ENCODE peak calls at places on chromosomes 2 and 18, in ten cellular contexts. S is tibial nerve, V is cardiac fibroblast, W is heart left ventricle, F is AG10803, U is WTC11, P is mucosa of descending colon, K is fibroblast of the aortic adventitia, L is fibroblast of mammary gland, Q is cardiac muscle cell. R is an unnamed sample.

GRCh38 chr2:201151127-201152074 is 31.5 kb upstream of the CASP10 start:
- DNase-seq in L (peak; percentile 94), S (no peak), V (peak; percentile 94), F (peak; percentile 84), K (peak; percentile 80), P (no peak), W (no peak), U (no peak), Q (peak; percentile 79), R (no peak)

GRCh38 chr2:214226061-214226460 is 184.8 kb upstream of the VWC2L start:
- DNase-seq in U (no peak), W (no peak), V (no peak), K (no peak), F (no peak), S (no peak), P (no peak), Q (no peak), L (no peak), R (no peak)

GRCh38 chr2:203636896-203637818 is 69.3 kb upstream of the CD28 start:
- DNase-seq in F (peak; percentile 87), U (no peak), W (no peak), L (no peak), Q (peak; percentile 66), K (peak; percentile 29), P (no peak), S (no peak), V (peak; percentile 39), R (no peak)

GRCh38 chr2:120447122-120447785 is 101.3 kb downstream of the INHBB start:
- DNase-seq in F (no peak), L (no peak), W (no peak), V (no peak), Q (no peak), K (no peak), U (no peak), S (no peak), P (no peak), R (no peak)

GRCh38 chr2:212915121-212915782 is 236.2 kb downstream of the IKZF2 start:
- DNase-seq in P (peak; percentile 26), V (peak; percentile 44), F (no peak), U (no peak), W (no peak), S (no peak), K (no peak), Q (no peak), L (peak; percentile 29), R (no peak)

GRCh38 chr2:197239434-197239833 is 71.1 kb downstream of the ANKRD44 start:
- DNase-seq in P (no peak), K (no peak), V (no peak), F (no peak), Q (no peak), L (no peak), S (no peak), U (no peak), W (no peak), R (no peak)

GRCh38 chr2:240324312-240325005 is 111.0 kb upstream of the GPC1 start:
- DNase-seq in W (no peak), L (no peak), K (no peak), F (no peak), V (no peak), U (no peak), Q (no peak), P (no peak), S (no peak), R (no peak)

GRCh38 chr2:213816583-213816982 is 532.3 kb downstream of the SPAG16 start:
- DNase-seq in F (no peak), V (no peak), S (no peak), Q (no peak), K (no peak), L (no peak), U (no peak), P (no peak), W (no peak), R (no peak)

GRCh38 chr2:212451786-212452200 is 86.8 kb downstream of the ERBB4 start:
- DNase-seq in F (peak; percentile 83), W (no peak), L (peak; percentile 5), S (no peak), Q (peak; percentile 2), V (peak; percentile 53), K (peak; percentile 80), U (no peak), P (no peak), R (no peak)

GRCh38 chr2:176080540-176081355 is 3.0 kb downstream of the EVX2 start:
- DNase-seq in K (no peak), P (peak; percentile 28), U (peak; percentile 59), Q (no peak), F (no peak), L (no peak), S (no peak), W (peak; percentile 56), V (no peak), R (peak; percentile 8)

GRCh38 chr2:221844966-221845365 is 272.9 kb upstream of the EPHA4 start:
- DNase-seq in S (no peak), K (peak; percentile 19), L (no peak), Q (no peak), F (peak; percentile 16), W (no peak), P (no peak), U (no peak), V (no peak), R (no peak)

GRCh38 chr2:104140361-104140760 is 713.6 kb upstream of the POU3F3 start:
- DNase-seq in K (no peak), Q (no peak), W (no peak), V (no peak), S (no peak), F (no peak), P (no peak), U (no peak), L (no peak), R (no peak)

GRCh38 chr2:241910604-241911520 is 41.3 kb downstream of the RTP5 start:
- DNase-seq in U (no peak), L (no peak), K (no peak), Q (no peak), V (no peak), F (no peak), S (no peak), P (no peak), W (no peak), R (no peak)

GRCh38 chr18:68803371-68803770 is 5.5 kb downstream of the CCDC102B start:
- DNase-seq in P (peak; percentile 50), W (peak; percentile 79), Q (peak; percentile 92), K (peak; percentile 79), S (peak; percentile 32), V (peak; percentile 94), F (peak; percentile 96), U (no peak), L (peak; percentile 92), R (no peak)

GRCh38 chr2:178523596-178524134 is 43.4 kb downstream of the PLEKHA3 start:
- DNase-seq in Q (no peak), V (peak; percentile 9), F (no peak), P (no peak), W (no peak), U (no peak), K (peak; percentile 6), L (peak; percentile 8), S (no peak), R (no peak)

GRCh38 chr2:200634231-200634964 is 48.6 kb downstream of the AOX1 start:
- DNase-seq in S (no peak), L (no peak), W (no peak), V (no peak), F (no peak), U (no peak), Q (no peak), K (no peak), P (no peak), R (no peak)

GRCh38 chr18:5237723-5238370 is 40.8 kb upstream of the AKAIN1 start:
- DNase-seq in W (peak; percentile 94), Q (peak; percentile 95), V (peak; percentile 91), L (peak; percentile 85), S (peak; percentile 77), K (peak; percentile 86), P (peak; percentile 90), F (peak; percentile 90), U (peak; percentile 82), R (peak; percentile 85)
- TF ChIP-seq CTCF in W (peak; percentile 48), Q (peak; percentile 32), V (peak; percentile 5), L (no peak), S (peak; percentile 66), K (peak; percentile 60), P (no peak), F (peak; percentile 33), U (no peak), R (no peak)

GRCh38 chr2:134590679-134591078 is 128.1 kb downstream of the TMEM163 start:
- DNase-seq in P (no peak), F (no peak), S (no peak), V (no peak), K (no peak), L (no peak), Q (no peak), W (no peak), U (no peak), R (no peak)
- TF ChIP-seq CTCF in P (no peak), F (no peak), S (no peak), V (no peak), K (no peak), L (no peak), Q (no peak), W (no peak), U (no peak), R (no peak)

GRCh38 chr2:1553671-1554295 is 140.5 kb downstream of the TPO start:
- DNase-seq in S (peak; percentile 41), P (no peak), F (peak; percentile 84), L (peak; percentile 87), U (no peak), V (peak; percentile 69), K (peak; percentile 65), W (no peak), Q (peak; percentile 70), R (no peak)
- TF ChIP-seq CTCF in S (peak; percentile 37), P (no peak), F (peak; percentile 61), L (peak; percentile 52), U (no peak), V (peak; percentile 24), K (peak; percentile 31), W (no peak), Q (peak; percentile 35), R (no peak)

DNA sequence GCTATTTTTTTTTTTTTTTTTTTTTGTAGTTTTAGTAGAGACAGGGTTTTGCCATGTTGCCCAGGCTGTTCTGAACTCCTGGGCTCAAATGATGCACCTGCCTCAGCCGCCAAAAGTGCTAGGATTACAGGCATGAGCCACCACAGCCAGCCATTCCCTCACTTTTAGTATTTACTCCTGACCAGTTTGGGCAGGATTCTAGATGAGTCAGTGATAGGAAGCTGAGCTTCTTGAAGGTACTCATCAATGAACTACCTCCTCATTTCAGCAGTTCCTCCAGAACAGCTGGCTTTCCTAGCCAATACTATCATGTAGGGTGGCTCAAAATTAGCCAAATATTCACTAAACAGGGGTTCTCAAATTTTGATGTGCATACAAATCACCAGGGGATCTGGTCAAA is 57.2 kb downstream of the CYBRD1 start:
- DNase-seq in F (no peak), S (no peak), K (no peak), P (no peak), W (no peak), V (no peak), L (peak; percentile 11), U (no peak), Q (no peak), R (no peak)
- TF ChIP-seq CTCF in F (no peak), S (no peak), K (no peak), P (no peak), W (no peak), V (no peak), L (no peak), U (no peak), Q (no peak), R (no peak)

GRCh38 chr18:31610841-31611240 is 19.2 kb downstream of the TTR start:
- DNase-seq in P (peak; percentile 61), V (peak; percentile 5), U (peak; percentile 63), K (peak; percentile 14), F (no peak), L (peak; percentile 18), S (no peak), Q (peak; percentile 20), W (no peak), R (peak; percentile 50)
- TF ChIP-seq CTCF in P (no peak), V (peak; percentile 13), U (peak; percentile 46), K (peak; percentile 41), F (no peak), L (peak; percentile 10), S (no peak), Q (peak; percentile 23), W (peak; percentile 13), R (peak; percentile 41)